ENCODE peak calls at places on chromosomes 2 and 18, in eight cellular contexts. One of them, this sample, is unnamed.

GRCh38 chr2:36371963-36372391 is 16.4 kb downstream of the CRIM1 start:
- DNase-seq in OCI-LY7: no peak
- DNase-seq in mesendoderm: peak; percentile 94
- DNase-seq in RCC 7860: peak; percentile 86
- DNase-seq in activated CD4-positive, CD25-positive, alpha-beta regulatory T cell treated with anti-CD3 and anti-CD28 coated beads, Interleukin-2, amount 50 U/mL, for 72 hours: no peak
- DNase-seq in stimulated activated CD8-positive, alpha-beta memory T cell treated with anti-CD3 and anti-CD28 coated beads, Interleukin-2, amount 100 ng/mL, for 48 hours: no peak
- DNase-seq in memory B cell: no peak
- DNase-seq in CD8-positive, alpha-beta T cell: no peak
- DNase-seq in this sample: no peak

GRCh38 chr2:142286618-142287017 is 155.8 kb upstream of the LRP1B start:
- DNase-seq in OCI-LY7: peak; percentile 38
- DNase-seq in mesendoderm: peak; percentile 85
- DNase-seq in RCC 7860: peak; percentile 16
- DNase-seq in activated CD4-positive, CD25-positive, alpha-beta regulatory T cell treated with anti-CD3 and anti-CD28 coated beads, Interleukin-2, amount 50 U/mL, for 72 hours: no peak
- DNase-seq in stimulated activated CD8-positive, alpha-beta memory T cell treated with anti-CD3 and anti-CD28 coated beads, Interleukin-2, amount 100 ng/mL, for 48 hours: no peak
- DNase-seq in memory B cell: no peak
- DNase-seq in CD8-positive, alpha-beta T cell: no peak
- DNase-seq in this sample: no peak

GRCh38 chr2:196143641-196144236 is 27.6 kb downstream of the STK17B start:
- DNase-seq in OCI-LY7: no peak
- DNase-seq in mesendoderm: no peak
- DNase-seq in RCC 7860: peak; percentile 59
- DNase-seq in activated CD4-positive, CD25-positive, alpha-beta regulatory T cell treated with anti-CD3 and anti-CD28 coated beads, Interleukin-2, amount 50 U/mL, for 72 hours: no peak
- DNase-seq in stimulated activated CD8-positive, alpha-beta memory T cell treated with anti-CD3 and anti-CD28 coated beads, Interleukin-2, amount 100 ng/mL, for 48 hours: no peak
- DNase-seq in memory B cell: no peak
- DNase-seq in CD8-positive, alpha-beta T cell: no peak
- DNase-seq in this sample: no peak

GRCh38 chr2:147913701-147914480 is 69.1 kb downstream of the ACVR2A start:
- DNase-seq in OCI-LY7: no peak
- DNase-seq in mesendoderm: no peak
- DNase-seq in RCC 7860: no peak
- DNase-seq in activated CD4-positive, CD25-positive, alpha-beta regulatory T cell treated with anti-CD3 and anti-CD28 coated beads, Interleukin-2, amount 50 U/mL, for 72 hours: no peak
- DNase-seq in stimulated activated CD8-positive, alpha-beta memory T cell treated with anti-CD3 and anti-CD28 coated beads, Interleukin-2, amount 100 ng/mL, for 48 hours: no peak
- DNase-seq in memory B cell: no peak
- DNase-seq in CD8-positive, alpha-beta T cell: no peak
- DNase-seq in this sample: no peak

GRCh38 chr2:104043864-104044263 is 810.1 kb upstream of the POU3F3 start:
- DNase-seq in OCI-LY7: peak; percentile 21
- DNase-seq in mesendoderm: no peak
- DNase-seq in RCC 7860: no peak
- DNase-seq in activated CD4-positive, CD25-positive, alpha-beta regulatory T cell treated with anti-CD3 and anti-CD28 coated beads, Interleukin-2, amount 50 U/mL, for 72 hours: no peak
- DNase-seq in stimulated activated CD8-positive, alpha-beta memory T cell treated with anti-CD3 and anti-CD28 coated beads, Interleukin-2, amount 100 ng/mL, for 48 hours: no peak
- DNase-seq in memory B cell: no peak
- DNase-seq in CD8-positive, alpha-beta T cell: no peak
- DNase-seq in this sample: peak; percentile 94

GRCh38 chr18:58378980-58379379 is 249.9 kb downstream of the ALPK2 start:
- DNase-seq in OCI-LY7: no peak
- DNase-seq in mesendoderm: no peak
- DNase-seq in RCC 7860: no peak
- DNase-seq in activated CD4-positive, CD25-positive, alpha-beta regulatory T cell treated with anti-CD3 and anti-CD28 coated beads, Interleukin-2, amount 50 U/mL, for 72 hours: no peak
- DNase-seq in stimulated activated CD8-positive, alpha-beta memory T cell treated with anti-CD3 and anti-CD28 coated beads, Interleukin-2, amount 100 ng/mL, for 48 hours: no peak
- DNase-seq in memory B cell: no peak
- DNase-seq in CD8-positive, alpha-beta T cell: no peak
- DNase-seq in this sample: no peak

GRCh38 chr2:10900216-10901109 is 11.3 kb upstream of the KCNF1 start:
- DNase-seq in OCI-LY7: peak; percentile 34
- DNase-seq in mesendoderm: no peak
- DNase-seq in RCC 7860: peak; percentile 5
- DNase-seq in activated CD4-positive, CD25-positive, alpha-beta regulatory T cell treated with anti-CD3 and anti-CD28 coated beads, Interleukin-2, amount 50 U/mL, for 72 hours: no peak
- DNase-seq in stimulated activated CD8-positive, alpha-beta memory T cell treated with anti-CD3 and anti-CD28 coated beads, Interleukin-2, amount 100 ng/mL, for 48 hours: no peak
- DNase-seq in memory B cell: peak; percentile 18
- DNase-seq in CD8-positive, alpha-beta T cell: no peak
- DNase-seq in this sample: peak; percentile 69

GRCh38 chr2:70115646-70116442 is 28.6 kb downstream of the PCBP1 start:
- DNase-seq in OCI-LY7: no peak
- DNase-seq in mesendoderm: no peak
- DNase-seq in RCC 7860: no peak
- DNase-seq in activated CD4-positive, CD25-positive, alpha-beta regulatory T cell treated with anti-CD3 and anti-CD28 coated beads, Interleukin-2, amount 50 U/mL, for 72 hours: no peak
- DNase-seq in stimulated activated CD8-positive, alpha-beta memory T cell treated with anti-CD3 and anti-CD28 coated beads, Interleukin-2, amount 100 ng/mL, for 48 hours: no peak
- DNase-seq in memory B cell: no peak
- DNase-seq in CD8-positive, alpha-beta T cell: no peak
- DNase-seq in this sample: no peak

GRCh38 chr2:216023055-216023648 is 9.8 kb upstream of the MREG start:
- DNase-seq in OCI-LY7: peak; percentile 58
- DNase-seq in mesendoderm: peak; percentile 77
- DNase-seq in RCC 7860: peak; percentile 42
- DNase-seq in activated CD4-positive, CD25-positive, alpha-beta regulatory T cell treated with anti-CD3 and anti-CD28 coated beads, Interleukin-2, amount 50 U/mL, for 72 hours: no peak
- DNase-seq in stimulated activated CD8-positive, alpha-beta memory T cell treated with anti-CD3 and anti-CD28 coated beads, Interleukin-2, amount 100 ng/mL, for 48 hours: no peak
- DNase-seq in memory B cell: peak; percentile 28
- DNase-seq in CD8-positive, alpha-beta T cell: no peak
- DNase-seq in this sample: peak; percentile 56

GRCh38 chr2:61404438-61404837 is 66.4 kb downstream of the USP34 start:
- DNase-seq in OCI-LY7: no peak
- DNase-seq in mesendoderm: no peak
- DNase-seq in RCC 7860: no peak
- DNase-seq in activated CD4-positive, CD25-positive, alpha-beta regulatory T cell treated with anti-CD3 and anti-CD28 coated beads, Interleukin-2, amount 50 U/mL, for 72 hours: no peak
- DNase-seq in stimulated activated CD8-positive, alpha-beta memory T cell treated with anti-CD3 and anti-CD28 coated beads, Interleukin-2, amount 100 ng/mL, for 48 hours: no peak
- DNase-seq in memory B cell: no peak
- DNase-seq in CD8-positive, alpha-beta T cell: no peak
- DNase-seq in this sample: no peak

GRCh38 chr2:144358979-144359541 is 160.9 kb downstream of the ZEB2 start:
- DNase-seq in OCI-LY7: no peak
- DNase-seq in mesendoderm: no peak
- DNase-seq in RCC 7860: peak; percentile 73
- DNase-seq in activated CD4-positive, CD25-positive, alpha-beta regulatory T cell treated with anti-CD3 and anti-CD28 coated beads, Interleukin-2, amount 50 U/mL, for 72 hours: no peak
- DNase-seq in stimulated activated CD8-positive, alpha-beta memory T cell treated with anti-CD3 and anti-CD28 coated beads, Interleukin-2, amount 100 ng/mL, for 48 hours: no peak
- DNase-seq in memory B cell: no peak
- DNase-seq in CD8-positive, alpha-beta T cell: no peak
- DNase-seq in this sample: no peak

GRCh38 chr2:113113794-113114193 is 13.6 kb upstream of the IL1RN start:
- DNase-seq in OCI-LY7: no peak
- DNase-seq in mesendoderm: no peak
- DNase-seq in RCC 7860: no peak
- DNase-seq in activated CD4-positive, CD25-positive, alpha-beta regulatory T cell treated with anti-CD3 and anti-CD28 coated beads, Interleukin-2, amount 50 U/mL, for 72 hours: no peak
- DNase-seq in stimulated activated CD8-positive, alpha-beta memory T cell treated with anti-CD3 and anti-CD28 coated beads, Interleukin-2, amount 100 ng/mL, for 48 hours: no peak
- DNase-seq in memory B cell: no peak
- DNase-seq in CD8-positive, alpha-beta T cell: no peak
- DNase-seq in this sample: no peak

GRCh38 chr2:161913865-161914264 is 160.2 kb downstream of the DPP4 start:
- DNase-seq in OCI-LY7: no peak
- DNase-seq in mesendoderm: peak; percentile 53
- DNase-seq in RCC 7860: peak; percentile 64
- DNase-seq in activated CD4-positive, CD25-positive, alpha-beta regulatory T cell treated with anti-CD3 and anti-CD28 coated beads, Interleukin-2, amount 50 U/mL, for 72 hours: no peak
- DNase-seq in stimulated activated CD8-positive, alpha-beta memory T cell treated with anti-CD3 and anti-CD28 coated beads, Interleukin-2, amount 100 ng/mL, for 48 hours: no peak
- DNase-seq in memory B cell: no peak
- DNase-seq in CD8-positive, alpha-beta T cell: no peak
- DNase-seq in this sample: no peak

GRCh38 chr18:2223859-2224258 is 347.4 kb downstream of the METTL4 start:
- DNase-seq in OCI-LY7: peak; percentile 24
- DNase-seq in mesendoderm: peak; percentile 53
- DNase-seq in RCC 7860: no peak
- DNase-seq in activated CD4-positive, CD25-positive, alpha-beta regulatory T cell treated with anti-CD3 and anti-CD28 coated beads, Interleukin-2, amount 50 U/mL, for 72 hours: no peak
- DNase-seq in stimulated activated CD8-positive, alpha-beta memory T cell treated with anti-CD3 and anti-CD28 coated beads, Interleukin-2, amount 100 ng/mL, for 48 hours: no peak
- DNase-seq in memory B cell: no peak
- DNase-seq in CD8-positive, alpha-beta T cell: no peak
- DNase-seq in this sample: peak; percentile 24

GRCh38 chr2:10405441-10405840 is 42.7 kb downstream of the ODC1 start:
- DNase-seq in OCI-LY7: no peak
- DNase-seq in mesendoderm: no peak
- DNase-seq in RCC 7860: peak; percentile 97
- DNase-seq in activated CD4-positive, CD25-positive, alpha-beta regulatory T cell treated with anti-CD3 and anti-CD28 coated beads, Interleukin-2, amount 50 U/mL, for 72 hours: no peak
- DNase-seq in stimulated activated CD8-positive, alpha-beta memory T cell treated with anti-CD3 and anti-CD28 coated beads, Interleukin-2, amount 100 ng/mL, for 48 hours: no peak
- DNase-seq in memory B cell: no peak
- DNase-seq in CD8-positive, alpha-beta T cell: no peak
- DNase-seq in this sample: no peak

GRCh38 chr2:148519013-148519412 is 125.5 kb upstream of the EPC2 start:
- DNase-seq in OCI-LY7: no peak
- DNase-seq in mesendoderm: peak; percentile 35
- DNase-seq in RCC 7860: no peak
- DNase-seq in activated CD4-positive, CD25-positive, alpha-beta regulatory T cell treated with anti-CD3 and anti-CD28 coated beads, Interleukin-2, amount 50 U/mL, for 72 hours: no peak
- DNase-seq in stimulated activated CD8-positive, alpha-beta memory T cell treated with anti-CD3 and anti-CD28 coated beads, Interleukin-2, amount 100 ng/mL, for 48 hours: no peak
- DNase-seq in memory B cell: no peak
- DNase-seq in CD8-positive, alpha-beta T cell: no peak
- DNase-seq in this sample: no peak

GRCh38 chr18:49725809-49726514 is 87.4 kb downstream of the ACAA2 start:
- DNase-seq in OCI-LY7: no peak
- DNase-seq in mesendoderm: peak; percentile 100
- DNase-seq in RCC 7860: peak; percentile 70
- DNase-seq in activated CD4-positive, CD25-positive, alpha-beta regulatory T cell treated with anti-CD3 and anti-CD28 coated beads, Interleukin-2, amount 50 U/mL, for 72 hours: no peak
- DNase-seq in stimulated activated CD8-positive, alpha-beta memory T cell treated with anti-CD3 and anti-CD28 coated beads, Interleukin-2, amount 100 ng/mL, for 48 hours: no peak
- DNase-seq in memory B cell: no peak
- DNase-seq in CD8-positive, alpha-beta T cell: no peak
- DNase-seq in this sample: no peak

GRCh38 chr2:72780483-72780882 is 45.4 kb downstream of the EXOC6B start:
- DNase-seq in OCI-LY7: no peak
- DNase-seq in mesendoderm: no peak
- DNase-seq in RCC 7860: no peak
- DNase-seq in activated CD4-positive, CD25-positive, alpha-beta regulatory T cell treated with anti-CD3 and anti-CD28 coated beads, Interleukin-2, amount 50 U/mL, for 72 hours: no peak
- DNase-seq in stimulated activated CD8-positive, alpha-beta memory T cell treated with anti-CD3 and anti-CD28 coated beads, Interleukin-2, amount 100 ng/mL, for 48 hours: no peak
- DNase-seq in memory B cell: no peak
- DNase-seq in CD8-positive, alpha-beta T cell: no peak
- DNase-seq in this sample: no peak

GRCh38 chr2:47735470-47735869 is 47.5 kb upstream of the MSH6 start:
- DNase-seq in OCI-LY7: no peak
- DNase-seq in mesendoderm: no peak
- DNase-seq in RCC 7860: no peak
- DNase-seq in activated CD4-positive, CD25-positive, alpha-beta regulatory T cell treated with anti-CD3 and anti-CD28 coated beads, Interleukin-2, amount 50 U/mL, for 72 hours: no peak
- DNase-seq in stimulated activated CD8-positive, alpha-beta memory T cell treated with anti-CD3 and anti-CD28 coated beads, Interleukin-2, amount 100 ng/mL, for 48 hours: no peak
- DNase-seq in memory B cell: no peak
- DNase-seq in CD8-positive, alpha-beta T cell: no peak
- DNase-seq in this sample: no peak

GRCh38 chr18:23115683-23116096 is 19.6 kb upstream of the CABLES1 start:
- DNase-seq in OCI-LY7: no peak
- DNase-seq in mesendoderm: no peak
- DNase-seq in RCC 7860: peak; percentile 96
- DNase-seq in activated CD4-positive, CD25-positive, alpha-beta regulatory T cell treated with anti-CD3 and anti-CD28 coated beads, Interleukin-2, amount 50 U/mL, for 72 hours: no peak
- DNase-seq in stimulated activated CD8-positive, alpha-beta memory T cell treated with anti-CD3 and anti-CD28 coated beads, Interleukin-2, amount 100 ng/mL, for 48 hours: no peak
- DNase-seq in memory B cell: no peak
- DNase-seq in CD8-positive, alpha-beta T cell: no peak
- DNase-seq in this sample: no peak

GRCh38 chr18:10424576-10425314 is 29.7 kb upstream of the APCDD1 start:
- DNase-seq in OCI-LY7: no peak
- DNase-seq in mesendoderm: no peak
- DNase-seq in RCC 7860: no peak
- DNase-seq in activated CD4-positive, CD25-positive, alpha-beta regulatory T cell treated with anti-CD3 and anti-CD28 coated beads, Interleukin-2, amount 50 U/mL, for 72 hours: no peak
- DNase-seq in stimulated activated CD8-positive, alpha-beta memory T cell treated with anti-CD3 and anti-CD28 coated beads, Interleukin-2, amount 100 ng/mL, for 48 hours: no peak
- DNase-seq in memory B cell: no peak
- DNase-seq in CD8-positive, alpha-beta T cell: no peak
- DNase-seq in this sample: no peak

GRCh38 chr2:204046145-204046544 is 109.6 kb downstream of the ICOS start:
- DNase-seq in OCI-LY7: peak; percentile 82
- DNase-seq in mesendoderm: no peak
- DNase-seq in RCC 7860: no peak
- DNase-seq in activated CD4-positive, CD25-positive, alpha-beta regulatory T cell treated with anti-CD3 and anti-CD28 coated beads, Interleukin-2, amount 50 U/mL, for 72 hours: no peak
- DNase-seq in stimulated activated CD8-positive, alpha-beta memory T cell treated with anti-CD3 and anti-CD28 coated beads, Interleukin-2, amount 100 ng/mL, for 48 hours: no peak
- DNase-seq in memory B cell: no peak
- DNase-seq in CD8-positive, alpha-beta T cell: no peak
- DNase-seq in this sample: no peak

GRCh38 chr2:222298311-222299150 is at the start of gene PAX3:
- DNase-seq in OCI-LY7: no peak
- DNase-seq in mesendoderm: no peak
- DNase-seq in RCC 7860: no peak
- DNase-seq in activated CD4-positive, CD25-positive, alpha-beta regulatory T cell treated with anti-CD3 and anti-CD28 coated beads, Interleukin-2, amount 50 U/mL, for 72 hours: no peak
- DNase-seq in stimulated activated CD8-positive, alpha-beta memory T cell treated with anti-CD3 and anti-CD28 coated beads, Interleukin-2, amount 100 ng/mL, for 48 hours: no peak
- DNase-seq in memory B cell: no peak
- DNase-seq in CD8-positive, alpha-beta T cell: no peak
- DNase-seq in this sample: no peak

GRCh38 chr2:181440919-181441318 is 16.3 kb upstream of the ITGA4 start:
- DNase-seq in OCI-LY7: no peak
- DNase-seq in mesendoderm: no peak
- DNase-seq in RCC 7860: no peak
- DNase-seq in activated CD4-positive, CD25-positive, alpha-beta regulatory T cell treated with anti-CD3 and anti-CD28 coated beads, Interleukin-2, amount 50 U/mL, for 72 hours: no peak
- DNase-seq in stimulated activated CD8-positive, alpha-beta memory T cell treated with anti-CD3 and anti-CD28 coated beads, Interleukin-2, amount 100 ng/mL, for 48 hours: no peak
- DNase-seq in memory B cell: no peak
- DNase-seq in CD8-positive, alpha-beta T cell: no peak
- DNase-seq in this sample: no peak

GRCh38 chr2:154125900-154126299 is 254.2 kb downstream of the GALNT13 start:
- DNase-seq in OCI-LY7: no peak
- DNase-seq in mesendoderm: no peak
- DNase-seq in RCC 7860: no peak
- DNase-seq in activated CD4-positive, CD25-positive, alpha-beta regulatory T cell treated with anti-CD3 and anti-CD28 coated beads, Interleukin-2, amount 50 U/mL, for 72 hours: no peak
- DNase-seq in stimulated activated CD8-positive, alpha-beta memory T cell treated with anti-CD3 and anti-CD28 coated beads, Interleukin-2, amount 100 ng/mL, for 48 hours: no peak
- DNase-seq in memory B cell: no peak
- DNase-seq in CD8-positive, alpha-beta T cell: no peak
- DNase-seq in this sample: no peak

GRCh38 chr2:204748286-204748685 is 203.0 kb downstream of the PARD3B start:
- DNase-seq in OCI-LY7: no peak
- DNase-seq in mesendoderm: no peak
- DNase-seq in RCC 7860: no peak
- DNase-seq in activated CD4-positive, CD25-positive, alpha-beta regulatory T cell treated with anti-CD3 and anti-CD28 coated beads, Interleukin-2, amount 50 U/mL, for 72 hours: no peak
- DNase-seq in stimulated activated CD8-positive, alpha-beta memory T cell treated with anti-CD3 and anti-CD28 coated beads, Interleukin-2, amount 100 ng/mL, for 48 hours: no peak
- DNase-seq in memory B cell: no peak
- DNase-seq in CD8-positive, alpha-beta T cell: no peak
- DNase-seq in this sample: no peak

GRCh38 chr18:24659837-24660720 is 199.6 kb downstream of the HRH4 start:
- DNase-seq in OCI-LY7: peak; percentile 75
- DNase-seq in mesendoderm: no peak
- DNase-seq in RCC 7860: no peak
- DNase-seq in activated CD4-positive, CD25-positive, alpha-beta regulatory T cell treated with anti-CD3 and anti-CD28 coated beads, Interleukin-2, amount 50 U/mL, for 72 hours: peak; percentile 31
- DNase-seq in stimulated activated CD8-positive, alpha-beta memory T cell treated with anti-CD3 and anti-CD28 coated beads, Interleukin-2, amount 100 ng/mL, for 48 hours: no peak
- DNase-seq in memory B cell: no peak
- DNase-seq in CD8-positive, alpha-beta T cell: no peak
- DNase-seq in this sample: peak; percentile 34

GRCh38 chr2:235493775-235494715 is at the start of gene AGAP1:
- DNase-seq in OCI-LY7: no peak
- DNase-seq in mesendoderm: peak; percentile 91
- DNase-seq in RCC 7860: peak; percentile 61
- DNase-seq in activated CD4-positive, CD25-positive, alpha-beta regulatory T cell treated with anti-CD3 and anti-CD28 coated beads, Interleukin-2, amount 50 U/mL, for 72 hours: no peak
- DNase-seq in stimulated activated CD8-positive, alpha-beta memory T cell treated with anti-CD3 and anti-CD28 coated beads, Interleukin-2, amount 100 ng/mL, for 48 hours: no peak
- DNase-seq in memory B cell: no peak
- DNase-seq in CD8-positive, alpha-beta T cell: no peak
- DNase-seq in this sample: peak; percentile 76

GRCh38 chr2:205755923-205756322 is 73.6 kb downstream of the NRP2 start:
- DNase-seq in OCI-LY7: no peak
- DNase-seq in mesendoderm: no peak
- DNase-seq in RCC 7860: no peak
- DNase-seq in activated CD4-positive, CD25-positive, alpha-beta regulatory T cell treated with anti-CD3 and anti-CD28 coated beads, Interleukin-2, amount 50 U/mL, for 72 hours: no peak
- DNase-seq in stimulated activated CD8-positive, alpha-beta memory T cell treated with anti-CD3 and anti-CD28 coated beads, Interleukin-2, amount 100 ng/mL, for 48 hours: no peak
- DNase-seq in memory B cell: no peak
- DNase-seq in CD8-positive, alpha-beta T cell: no peak
- DNase-seq in this sample: no peak

GRCh38 chr2:21501344-21502027 is 377.7 kb downstream of the TDRD15 start:
- DNase-seq in OCI-LY7: no peak
- DNase-seq in mesendoderm: no peak
- DNase-seq in RCC 7860: no peak
- DNase-seq in activated CD4-positive, CD25-positive, alpha-beta regulatory T cell treated with anti-CD3 and anti-CD28 coated beads, Interleukin-2, amount 50 U/mL, for 72 hours: no peak
- DNase-seq in stimulated activated CD8-positive, alpha-beta memory T cell treated with anti-CD3 and anti-CD28 coated beads, Interleukin-2, amount 100 ng/mL, for 48 hours: no peak
- DNase-seq in memory B cell: no peak
- DNase-seq in CD8-positive, alpha-beta T cell: no peak
- DNase-seq in this sample: no peak

GRCh38 chr18:45606007-45606406 is 9.3 kb upstream of the SLC14A2 start:
- DNase-seq in OCI-LY7: no peak
- DNase-seq in mesendoderm: peak; percentile 54
- DNase-seq in RCC 7860: no peak
- DNase-seq in activated CD4-positive, CD25-positive, alpha-beta regulatory T cell treated with anti-CD3 and anti-CD28 coated beads, Interleukin-2, amount 50 U/mL, for 72 hours: no peak
- DNase-seq in stimulated activated CD8-positive, alpha-beta memory T cell treated with anti-CD3 and anti-CD28 coated beads, Interleukin-2, amount 100 ng/mL, for 48 hours: no peak
- DNase-seq in memory B cell: no peak
- DNase-seq in CD8-positive, alpha-beta T cell: no peak
- DNase-seq in this sample: no peak

GRCh38 chr2:74486141-74486540 is 3.3 kb downstream of the TTC31 start:
- DNase-seq in OCI-LY7: no peak
- DNase-seq in mesendoderm: no peak
- DNase-seq in RCC 7860: no peak
- DNase-seq in activated CD4-positive, CD25-positive, alpha-beta regulatory T cell treated with anti-CD3 and anti-CD28 coated beads, Interleukin-2, amount 50 U/mL, for 72 hours: no peak
- DNase-seq in stimulated activated CD8-positive, alpha-beta memory T cell treated with anti-CD3 and anti-CD28 coated beads, Interleukin-2, amount 100 ng/mL, for 48 hours: no peak
- DNase-seq in memory B cell: no peak
- DNase-seq in CD8-positive, alpha-beta T cell: no peak
- DNase-seq in this sample: no peak

GRCh38 chr18:68417826-68418225 is 297.1 kb downstream of the TMX3 start:
- DNase-seq in OCI-LY7: no peak
- DNase-seq in mesendoderm: no peak
- DNase-seq in RCC 7860: no peak
- DNase-seq in activated CD4-positive, CD25-positive, alpha-beta regulatory T cell treated with anti-CD3 and anti-CD28 coated beads, Interleukin-2, amount 50 U/mL, for 72 hours: no peak
- DNase-seq in stimulated activated CD8-positive, alpha-beta memory T cell treated with anti-CD3 and anti-CD28 coated beads, Interleukin-2, amount 100 ng/mL, for 48 hours: no peak
- DNase-seq in memory B cell: no peak
- DNase-seq in CD8-positive, alpha-beta T cell: no peak
- DNase-seq in this sample: peak; percentile 54

GRCh38 chr2:127463155-127463991 is 45.1 kb downstream of the PROC start:
- DNase-seq in OCI-LY7: no peak
- DNase-seq in mesendoderm: peak; percentile 85
- DNase-seq in RCC 7860: no peak
- DNase-seq in activated CD4-positive, CD25-positive, alpha-beta regulatory T cell treated with anti-CD3 and anti-CD28 coated beads, Interleukin-2, amount 50 U/mL, for 72 hours: no peak
- DNase-seq in stimulated activated CD8-positive, alpha-beta memory T cell treated with anti-CD3 and anti-CD28 coated beads, Interleukin-2, amount 100 ng/mL, for 48 hours: no peak
- DNase-seq in memory B cell: no peak
- DNase-seq in CD8-positive, alpha-beta T cell: no peak
- DNase-seq in this sample: no peak